ENCODE peak calls at places on chromosome 3, in four cellular contexts. M is HepG2, Q is K562, U is GM12878. X is an unnamed sample.

GRCh38 chr3:56467801-56468183 is 475 bp downstream of the ERC2 start:
- DNase-seq in U (no peak), M (no peak), Q (no peak), X (no peak)

GRCh38 chr3:129929383-129929782 is 35.9 kb upstream of the TMCC1 start:
- DNase-seq in M (no peak), Q (no peak), U (no peak), X (no peak)

GRCh38 chr3:49173116-49173791 is 1.9 kb downstream of the KLHDC8B start:
- DNase-seq in M (peak; percentile 41), U (no peak), Q (peak; percentile 53), X (no peak)

GRCh38 chr3:129481783-129482332 is 41.8 kb downstream of the IFT122 start:
- DNase-seq in U (no peak), Q (peak; percentile 22), M (no peak), X (no peak)

GRCh38 chr3:18987862-18988447 is 160.4 kb upstream of the KCNH8 start:
- DNase-seq in Q (no peak), M (no peak), U (no peak), X (no peak)

GRCh38 chr3:157067114-157067513 is 92.8 kb downstream of the CCNL1 start:
- DNase-seq in M (no peak), U (no peak), Q (no peak), X (no peak)

GRCh38 chr3:157374931-157375330 is 61.7 kb upstream of the PTX3 start:
- DNase-seq in U (no peak), M (no peak), Q (no peak), X (no peak)

GRCh38 chr3:34015204-34016142 is 217.0 kb downstream of the PDCD6IP start:
- DNase-seq in U (no peak), Q (no peak), M (peak; percentile 52), X (peak; percentile 41)

GRCh38 chr3:45105855-45106655 is 40.1 kb downstream of the CDCP1 start:
- DNase-seq in Q (peak; percentile 59), U (no peak), M (no peak), X (no peak)

GRCh38 chr3:55750525-55750924 is 263.4 kb upstream of the WNT5A start:
- DNase-seq in M (no peak), U (no peak), Q (no peak), X (peak; percentile 1)

GRCh38 chr3:50050361-50050760 is 38.4 kb upstream of the RBM5 start:
- DNase-seq in Q (no peak), M (peak; percentile 34), U (no peak), X (no peak)

GRCh38 chr3:192060160-192060783 is 599.3 kb downstream of the PYDC2 start:
- DNase-seq in Q (no peak), M (no peak), U (no peak), X (no peak)

GRCh38 chr3:63405882-63406281 is 127.8 kb downstream of the SYNPR start:
- DNase-seq in Q (no peak), M (no peak), U (no peak), X (no peak)

GRCh38 chr3:120160050-120160449 is 65.8 kb upstream of the GSK3B start:
- DNase-seq in Q (no peak), U (no peak), M (no peak), X (peak; percentile 76)

GRCh38 chr3:35932995-35933394 is 293.7 kb downstream of the ARPP21 start:
- DNase-seq in Q (no peak), U (no peak), M (peak; percentile 46), X (peak; percentile 8)

GRCh38 chr3:173920386-173920785 is 522.8 kb downstream of the NLGN1 start:
- DNase-seq in M (no peak), Q (no peak), U (no peak), X (no peak)

GRCh38 chr3:143433787-143434378 is 314.3 kb downstream of the CHST2 start:
- DNase-seq in M (peak; percentile 4), U (no peak), Q (peak; percentile 21), X (no peak)

GRCh38 chr3:105195260-105195659 is 171.4 kb upstream of the ALCAM start:
- DNase-seq in Q (no peak), U (no peak), M (no peak), X (no peak)

GRCh38 chr3:66998899-66999235 is 760 bp downstream of the KBTBD8 start:
- DNase-seq in U (no peak), Q (no peak), M (no peak), X (no peak)

GRCh38 chr3:112132554-112132953 is 494 bp downstream of the GCSAM start:
- DNase-seq in Q (no peak), U (no peak), M (no peak), X (no peak)

GRCh38 chr3:166478356-166478755 is 641.1 kb upstream of the BCHE start:
- DNase-seq in M (no peak), Q (no peak), U (no peak), X (no peak)

GRCh38 chr3:145536461-145536860 is 624.5 kb downstream of the PLOD2 start:
- DNase-seq in M (no peak), U (no peak), Q (no peak), X (no peak)

GRCh38 chr3:147945968-147946519 is 536.9 kb downstream of the ZIC1 start:
- DNase-seq in Q (no peak), U (peak; percentile 17), M (peak; percentile 24), X (peak; percentile 47)

GRCh38 chr3:48863122-48863521 is 15.4 kb upstream of the PRKAR2A start:
- DNase-seq in M (no peak), U (no peak), Q (no peak), X (no peak)

GRCh38 chr3:141426404-141427034 is 58.2 kb downstream of the ZBTB38 start:
- DNase-seq in Q (no peak), U (no peak), M (no peak), X (no peak)

GRCh38 chr3:112640864-112641751 is at the start of gene CCDC80:
- DNase-seq in Q (peak; percentile 8), U (no peak), M (no peak), X (peak; percentile 91)

GRCh38 chr3:194890086-194890485 is 204.4 kb downstream of the FAM43A start:
- DNase-seq in Q (no peak), M (no peak), U (no peak), X (no peak)

GRCh38 chr3:156605686-156606605 is 51.0 kb upstream of the SSR3 start:
- DNase-seq in M (no peak), U (no peak), Q (peak; percentile 69), X (no peak)

GRCh38 chr3:178562143-178562868 is 26.1 kb downstream of the KCNMB2 start:
- DNase-seq in Q (no peak), U (no peak), M (no peak), X (no peak)

GRCh38 chr3:193132923-193133463 is 108.0 kb upstream of the PLAAT1 start:
- DNase-seq in Q (no peak), U (no peak), M (no peak), X (no peak)

GRCh38 chr3:193130576-193130975 is 110.4 kb upstream of the PLAAT1 start:
- DNase-seq in Q (no peak), U (no peak), M (no peak), X (no peak)

GRCh38 chr3:193129607-193130006 is 111.4 kb upstream of the PLAAT1 start:
- DNase-seq in U (no peak), Q (no peak), M (no peak), X (no peak)

GRCh38 chr3:193132247-193132646 is 108.8 kb upstream of the PLAAT1 start:
- DNase-seq in Q (no peak), M (no peak), U (no peak), X (no peak)

GRCh38 chr3:193134895-193135294 is 106.1 kb upstream of the PLAAT1 start:
- DNase-seq in Q (no peak), M (no peak), U (no peak), X (no peak)
- TF ChIP-seq EP300 in Q (no peak), M (no peak), U (no peak), X (no peak)

GRCh38 chr3:100002599-100003350 is 111.5 kb downstream of the FILIP1L start:
- DNase-seq in M (peak; percentile 91), Q (no peak), U (no peak), X (peak; percentile 47)
- TF ChIP-seq JUNB in M (no peak), Q (no peak), U (no peak), X (peak; percentile 87)

DNA sequence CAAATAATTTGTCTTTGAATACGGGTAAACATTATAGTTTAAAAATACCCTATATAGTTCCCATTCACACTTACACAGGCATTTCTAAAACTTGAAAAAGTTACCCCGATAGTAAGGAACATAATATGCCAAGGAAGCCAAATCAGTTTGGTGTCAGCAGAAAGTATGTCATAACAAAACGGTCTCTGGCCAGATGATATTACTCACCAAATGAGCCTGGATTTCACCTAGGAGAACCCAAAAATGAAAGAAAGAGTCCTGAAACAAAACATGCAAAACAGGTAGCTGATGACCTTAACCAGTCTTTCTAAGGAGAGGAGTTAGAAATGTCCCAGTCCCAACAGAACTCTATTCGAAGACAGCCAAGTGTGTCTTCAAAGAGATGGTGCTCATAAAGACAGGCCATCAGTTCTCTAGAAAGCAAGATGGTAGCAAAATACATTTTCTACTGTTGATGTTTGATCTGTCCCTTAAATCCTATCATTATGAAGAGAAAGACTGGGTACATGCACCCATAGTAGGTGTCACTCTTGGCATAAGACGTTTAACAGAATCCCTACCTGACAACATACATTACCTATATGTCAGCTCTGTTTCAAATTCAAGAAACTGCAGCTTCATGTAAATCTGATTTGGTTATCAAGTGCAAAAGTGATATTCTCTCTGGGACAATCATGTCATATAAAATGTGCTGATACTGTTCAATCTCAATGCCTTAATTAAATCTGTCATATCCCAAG is 942.5 kb downstream of the ROBO1 start:
- DNase-seq in U (peak; percentile 52), M (no peak), Q (no peak), X (no peak)
- TF ChIP-seq EP300 in U (no peak), M (no peak), Q (no peak), X (no peak)

GRCh38 chr3:9214599-9214998 is 34.8 kb downstream of the SRGAP3 start:
- DNase-seq in Q (no peak), U (no peak), M (no peak), X (no peak)
- TF ChIP-seq JUNB in Q (no peak), U (no peak), M (no peak), X (no peak)

GRCh38 chr3:62318365-62318751 is 55.0 kb downstream of the FEZF2 start:
- DNase-seq in Q (no peak), U (no peak), M (no peak), X (no peak)

GRCh38 chr3:62319570-62320243 is 53.6 kb downstream of the FEZF2 start:
- DNase-seq in M (no peak), U (no peak), Q (no peak), X (no peak)

GRCh38 chr3:62316525-62316924 is 56.8 kb downstream of the FEZF2 start:
- DNase-seq in U (no peak), Q (no peak), M (no peak), X (no peak)

GRCh38 chr3:62323241-62323640 is 50.1 kb downstream of the FEZF2 start:
- DNase-seq in M (no peak), Q (no peak), U (no peak), X (no peak)

DNA sequence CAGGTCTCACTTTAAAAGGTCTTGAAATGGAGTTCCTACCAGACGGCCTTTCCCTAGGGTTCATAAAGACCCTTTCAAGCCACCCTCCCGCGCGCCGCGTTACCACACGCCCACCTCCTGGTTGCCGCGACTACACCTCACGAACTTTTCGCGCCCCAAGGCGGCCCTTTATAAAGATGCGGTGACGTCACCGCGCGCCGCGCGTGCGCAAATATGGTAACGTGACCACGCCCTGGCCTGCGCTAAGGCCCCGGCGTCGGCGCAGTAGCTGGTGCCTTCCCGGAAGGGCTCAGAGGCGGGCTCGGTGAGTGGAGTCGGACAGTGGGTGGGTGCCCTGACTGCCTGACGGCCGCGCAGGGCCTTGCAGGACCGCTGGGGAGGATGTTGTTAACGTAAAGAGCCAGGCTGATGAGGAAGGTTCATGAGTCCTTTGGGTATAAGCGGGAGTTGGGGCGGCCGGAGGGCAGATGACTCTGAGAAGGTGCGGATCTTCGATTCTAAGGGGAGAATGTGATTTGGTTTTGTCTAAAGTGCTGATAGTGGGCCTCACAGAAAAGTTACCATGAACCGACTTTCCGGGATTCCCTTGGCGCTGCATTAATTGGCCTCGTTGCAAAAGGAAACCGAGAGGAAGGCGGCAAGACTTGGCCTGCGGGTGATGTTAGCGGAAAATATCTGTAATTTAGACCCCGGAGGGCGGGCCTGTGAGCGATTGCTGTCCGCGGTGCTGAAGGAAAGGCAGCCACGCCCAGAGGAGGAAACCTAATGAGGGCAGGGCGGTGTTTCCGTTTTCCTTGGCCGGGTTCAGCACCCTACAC is 54.4 kb downstream of the FEZF2 start:
- DNase-seq in U (no peak), M (peak; percentile 3), Q (peak; percentile 4), X (peak; percentile 38)
- TF ChIP-seq EP300 in U (no peak), M (no peak), Q (no peak), X (no peak)